ENCODE peak calls at places on chromosomes 16 and 17, in nine cellular contexts. Y is hypothalamus, V is GM20000, J is SW 1271, W is NCI-H446, F is EL, P is substantia nigra, G is lung, O is activated B cell treated with CpG ODN at 0.5 μM for 24 hours. X is an unnamed sample.

GRCh38 chr16:87233928-87234327 is 83.3 kb downstream of the C16orf95 start:
- DNase-seq in Y (no peak), V (no peak), J (no peak), W (no peak), F (peak; percentile 38), P (no peak), G (no peak), O (no peak), X (no peak)

GRCh38 chr17:34114174-34114573 is 140.9 kb upstream of the CCL2 start:
- DNase-seq in Y (no peak), V (no peak), J (no peak), W (no peak), F (no peak), P (no peak), G (peak; percentile 15), O (no peak), X (no peak)

GRCh38 chr16:7967986-7968509 is 622.3 kb downstream of the TMEM114 start:
- DNase-seq in Y (no peak), V (no peak), J (no peak), W (no peak), F (no peak), P (no peak), G (no peak), O (no peak), X (no peak)

GRCh38 chr17:37373530-37374159 is 2.1 kb upstream of the C17orf78 start:
- DNase-seq in Y (peak; percentile 31), V (peak; percentile 81), J (peak; percentile 85), W (peak; percentile 86), F (peak; percentile 84), P (peak; percentile 50), G (peak; percentile 59), O (peak; percentile 22), X (peak; percentile 69)

GRCh38 chr16:69611103-69611640 is 45.4 kb downstream of the NFAT5 start:
- DNase-seq in Y (no peak), V (no peak), J (no peak), W (no peak), F (no peak), P (no peak), G (no peak), O (no peak), X (no peak)

GRCh38 chr17:29565643-29566472 is 979 bp downstream of the ABHD15 start:
- DNase-seq in Y (no peak), V (peak; percentile 74), J (peak; percentile 73), W (no peak), F (no peak), P (no peak), G (peak; percentile 46), O (peak; percentile 59), X (no peak)

GRCh38 chr16:2388875-2389433 is 40.3 kb upstream of the CCNF start:
- DNase-seq in Y (no peak), V (no peak), J (no peak), W (peak; percentile 25), F (peak; percentile 47), P (no peak), G (no peak), O (no peak), X (no peak)

GRCh38 chr17:10927712-10928111 is 89.8 kb upstream of the PIRT start:
- DNase-seq in Y (no peak), V (no peak), J (no peak), W (no peak), F (no peak), P (no peak), G (no peak), O (no peak), X (no peak)

GRCh38 chr17:82883461-82884031 is 43.7 kb upstream of the ZNF750 start:
- DNase-seq in Y (no peak), V (no peak), J (no peak), W (no peak), F (no peak), P (no peak), G (no peak), O (no peak), X (no peak)

GRCh38 chr17:65449495-65449894 is 112.0 kb downstream of the AXIN2 start:
- DNase-seq in Y (no peak), V (no peak), J (no peak), W (no peak), F (no peak), P (no peak), G (no peak), O (no peak), X (no peak)

GRCh38 chr16:1706386-1707192 is 594 bp downstream of the MAPK8IP3 start:
- DNase-seq in Y (no peak), V (peak; percentile 80), J (no peak), W (peak; percentile 39), F (peak; percentile 29), P (no peak), G (no peak), O (no peak), X (no peak)

X was measured in amniotic stem cell.